ENCODE peak calls at places on chromosome 17, in seven cellular contexts. F, H, X, Y, Z, E and N are unnamed samples.

GRCh38 chr17:36072431-36073121 is 8.5 kb downstream of the CCL18 start:
- DNase-seq in X (no peak), Z (peak), F (peak), E (peak), H (peak), Y (peak), N (peak)

GRCh38 chr17:34218757-34219156 is 36.3 kb upstream of the CCL2 start:
- DNase-seq in E (no peak), X (no peak), H (no peak), Y (no peak), Z (no peak), F (no peak), N (no peak)

GRCh38 chr17:42679492-42680330 is 1.9 kb downstream of the CCR10 start:
- DNase-seq in F (peak), Y (no peak), H (peak), Z (no peak), E (no peak), X (peak), N (no peak)

GRCh38 chr17:80030730-80031410 is 4.8 kb downstream of the TBC1D16 start:
- DNase-seq in H (no peak), Y (no peak), X (peak), F (no peak), Z (no peak), E (no peak), N (no peak)

GRCh38 chr17:795276-795675 is 13.1 kb downstream of the MRM3 start:
- DNase-seq in X (no peak), Z (no peak), H (no peak), F (no peak), E (no peak), Y (no peak), N (no peak)

GRCh38 chr17:39212841-39213480 is 12.8 kb downstream of the STAC2 start:
- DNase-seq in F (no peak), E (no peak), X (peak), H (no peak), Y (no peak), Z (no peak), N (no peak)

GRCh38 chr17:3827124-3827773 is 18.8 kb downstream of the NCBP3 start:
- DNase-seq in Z (no peak), F (peak), X (peak), Y (peak), H (peak), E (peak), N (peak)

GRCh38 chr17:82932146-82933005 is 92.6 kb upstream of the ZNF750 start:
- DNase-seq in H (no peak), X (no peak), F (no peak), Z (no peak), E (no peak), Y (no peak), N (no peak)

GRCh38 chr17:27677191-27677590 is 46.2 kb downstream of the LGALS9 start:
- DNase-seq in Z (no peak), X (no peak), Y (no peak), F (no peak), E (no peak), H (no peak), N (no peak)

GRCh38 chr17:57356722-57357391 is 100.5 kb downstream of the MSI2 start:
- DNase-seq in Y (no peak), F (no peak), X (no peak), E (no peak), H (no peak), Z (no peak), N (no peak)

GRCh38 chr17:61196302-61196704 is 203.3 kb upstream of the TBX2 start:
- DNase-seq in X (no peak), Z (no peak), Y (peak), H (no peak), E (no peak), F (peak), N (no peak)

DNA sequence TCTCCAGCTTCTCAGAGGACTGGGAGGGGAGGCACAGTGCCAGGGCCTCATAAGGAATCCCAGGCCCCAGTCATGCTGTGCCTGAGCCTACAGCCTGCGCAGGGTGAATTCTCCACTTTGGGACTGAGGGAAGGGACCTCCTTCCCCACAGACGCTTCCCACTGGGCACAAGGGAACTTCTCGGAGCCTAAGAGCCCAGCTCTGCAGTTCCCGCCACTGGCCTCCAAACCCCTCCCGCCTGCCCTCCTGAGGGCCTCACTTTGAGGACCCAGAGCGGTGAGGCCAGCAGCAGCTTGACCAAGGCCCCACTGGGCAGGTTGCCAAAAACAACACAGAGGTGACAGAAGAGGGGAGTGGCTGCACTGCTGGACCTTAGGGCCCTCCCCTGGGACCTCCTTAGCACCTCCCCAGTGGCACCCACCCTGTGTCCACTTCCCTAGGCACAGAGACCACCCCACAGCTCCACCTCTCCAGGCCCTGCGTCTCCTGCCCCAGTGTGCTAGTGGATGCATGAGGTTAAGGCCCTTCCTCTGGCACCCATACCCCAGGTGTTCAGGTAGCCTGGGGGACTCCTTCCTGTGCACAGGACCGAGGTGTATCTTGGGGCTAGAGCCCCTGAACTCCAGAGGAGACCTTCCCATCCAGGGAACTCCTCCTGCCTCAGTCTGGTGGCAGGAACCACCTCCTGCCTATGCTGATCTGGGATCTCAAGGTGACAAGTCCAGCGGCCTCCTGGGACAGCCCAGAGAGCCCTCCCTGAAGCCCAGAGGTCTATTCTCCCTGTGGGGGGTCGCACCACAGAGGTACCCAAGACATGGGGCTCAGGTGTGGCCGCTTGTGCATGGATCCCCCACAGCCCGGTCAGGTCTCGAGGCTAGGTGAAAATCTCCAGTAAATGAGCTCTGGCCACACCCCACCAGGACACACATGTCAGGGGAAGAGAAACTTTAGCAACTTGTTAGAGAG is 3.4 kb downstream of the CASKIN2 start:
- DNase-seq in E (no peak), H (peak), Y (peak), X (no peak), Z (no peak), F (no peak), N (no peak)
- TF ChIP-seq JUND in E (no peak), H (no peak), Y (no peak), X (no peak), Z (no peak), F (no peak), N (no peak)

DNA sequence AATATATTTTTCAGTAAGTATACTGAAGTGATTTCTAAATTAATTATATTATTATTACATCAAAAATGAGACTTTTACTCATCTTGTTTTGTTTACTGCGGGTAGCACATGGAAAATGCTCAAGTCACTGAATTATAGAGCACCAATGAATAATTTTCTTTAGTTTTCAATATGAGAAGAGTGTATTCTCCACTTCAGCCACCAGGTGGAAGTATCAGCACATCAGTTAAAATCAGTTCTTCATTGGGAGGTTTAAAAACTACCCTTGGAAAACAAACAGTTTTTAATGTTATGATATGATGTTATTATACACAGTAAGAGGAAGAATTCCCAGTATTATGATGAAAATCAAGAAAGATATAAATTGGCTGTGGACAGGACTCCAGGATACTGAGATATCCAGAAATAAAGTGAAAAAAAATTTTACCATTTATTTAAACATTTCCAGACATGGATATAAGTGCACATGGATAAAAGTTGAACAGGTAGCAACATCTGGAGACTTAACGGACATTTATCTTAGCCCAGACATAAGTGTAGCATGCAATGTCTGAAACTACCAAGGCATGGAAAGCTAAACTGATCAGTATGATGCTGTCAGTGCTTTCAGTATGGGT is 467.3 kb downstream of the KCNJ2 start:
- DNase-seq in E (peak), Y (peak), H (peak), F (peak), X (peak), Z (no peak), N (no peak)
- TF ChIP-seq JUND in E (no peak), Y (no peak), H (no peak), F (no peak), X (no peak), Z (no peak), N (no peak)

DNA sequence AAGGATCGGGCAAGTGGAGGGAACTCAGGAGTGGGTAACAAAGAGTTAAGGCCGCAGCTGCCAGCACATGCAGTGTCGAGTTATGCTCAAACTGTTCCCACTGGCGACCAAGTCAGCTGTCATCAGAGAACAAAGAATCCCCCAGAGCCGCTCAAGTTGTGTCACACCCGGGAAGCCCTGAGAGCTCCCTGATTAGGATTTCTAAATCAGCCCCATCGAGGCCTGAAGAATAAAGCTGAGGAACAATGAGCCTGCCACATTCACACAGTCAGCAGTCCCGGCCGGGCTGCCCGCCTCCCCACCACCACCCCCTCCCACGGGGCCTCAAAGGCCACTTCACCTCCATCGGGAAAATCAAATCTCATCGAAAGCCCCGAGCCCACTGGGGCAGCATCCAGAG is 84.5 kb downstream of the SOX9 start:
- DNase-seq in H (no peak), Z (no peak), X (no peak), E (no peak), F (no peak), Y (no peak), N (no peak)
- TF ChIP-seq JUND in H (no peak), Z (no peak), X (no peak), E (no peak), F (no peak), Y (no peak), N (no peak)

DNA sequence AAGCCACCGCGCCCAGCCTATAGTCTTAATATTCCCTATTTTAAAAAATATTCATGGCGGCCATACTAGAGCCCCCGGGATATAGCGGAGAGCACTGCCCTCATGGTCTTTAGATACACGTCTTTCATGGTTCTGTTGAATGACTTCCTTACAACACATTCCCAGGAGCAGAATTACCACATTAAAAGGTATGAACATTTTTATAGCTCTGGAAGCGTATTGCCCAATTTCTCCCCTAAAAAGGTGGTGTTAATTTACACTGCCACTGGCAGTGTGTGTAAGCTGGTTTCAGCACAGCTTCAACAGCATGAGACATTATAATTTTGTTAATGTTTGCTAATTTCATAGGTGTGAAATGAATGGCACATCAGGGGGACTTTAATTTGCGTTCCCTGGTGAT is 19.0 kb downstream of the C17orf100 start:
- DNase-seq in E (no peak), H (no peak), Y (no peak), Z (no peak), F (no peak), X (no peak), N (no peak)
- TF ChIP-seq JUND in E (no peak), H (no peak), Y (no peak), Z (no peak), F (no peak), X (no peak), N (no peak)